ENCODE peak calls at places on chromosomes 12 and 14, in four cellular contexts. K is brain microvascular endothelial cell, E is astrocyte, D is lung. Z is an unnamed sample.

GRCh38 chr14:73786942-73787759 is 64.5 kb upstream of the PTGR2 start:
- DNase-seq in E (no peak), K (no peak), D (peak; percentile 64), Z (peak; percentile 70)

GRCh38 chr14:104399432-104400155 is 180.0 kb upstream of the C14orf180 start:
- DNase-seq in D (peak; percentile 19), E (no peak), K (no peak), Z (no peak)

GRCh38 chr12:111291357-111291756 is 77.5 kb downstream of the PHETA1 start:
- DNase-seq in K (no peak), E (no peak), D (no peak), Z (no peak)

GRCh38 chr12:120132863-120133385 is 16.4 kb upstream of the RAB35 start:
- DNase-seq in E (no peak), D (no peak), K (no peak), Z (peak; percentile 22)

GRCh38 chr12:71439362-71439612 is 311 bp upstream of the LGR5 start:
- DNase-seq in K (no peak), D (no peak), E (no peak), Z (no peak)

GRCh38 chr12:90396556-90396955 is 558.4 kb downstream of the CCER1 start:
- DNase-seq in D (no peak), K (no peak), E (no peak), Z (no peak)

GRCh38 chr12:93390025-93390424 is 12.3 kb downstream of the NUDT4 start:
- DNase-seq in E (no peak), D (no peak), K (no peak), Z (no peak)

GRCh38 chr12:116015525-116015924 is 262.0 kb downstream of the MED13L start:
- DNase-seq in E (peak; percentile 46), D (no peak), K (peak; percentile 25), Z (no peak)

GRCh38 chr14:52314521-52315354 is 626 bp downstream of the PTGER2 start:
- DNase-seq in E (no peak), K (peak; percentile 14), D (no peak), Z (peak; percentile 31)

GRCh38 chr12:91603060-91603459 is 420.4 kb upstream of the DCN start:
- DNase-seq in K (no peak), D (no peak), E (no peak), Z (no peak)

GRCh38 chr12:89610366-89610765 is 84.5 kb upstream of the POC1B start:
- DNase-seq in K (no peak), D (no peak), E (no peak), Z (no peak)

GRCh38 chr14:36521598-36522345 is 1.7 kb upstream of the NKX2-1 start:
- DNase-seq in K (no peak), D (peak; percentile 45), E (no peak), Z (no peak)

GRCh38 chr12:31832740-31833540 is 104.1 kb upstream of the AMN1 start:
- DNase-seq in D (no peak), K (no peak), E (no peak), Z (peak; percentile 36)

GRCh38 chr12:24561882-24562760 is 386.8 kb downstream of the BCAT1 start:
- DNase-seq in E (peak; percentile 66), D (peak; percentile 64), K (peak; percentile 57), Z (peak; percentile 46)

GRCh38 chr12:106227641-106228319 is 20.0 kb downstream of the CKAP4 start:
- DNase-seq in D (peak; percentile 79), K (no peak), E (no peak), Z (no peak)

GRCh38 chr12:27187697-27188096 is 56.4 kb upstream of the STK38L start:
- DNase-seq in D (no peak), E (no peak), K (no peak), Z (no peak)

GRCh38 chr12:52813885-52814709 is at the start of gene KRT4:
- DNase-seq in E (peak; percentile 63), K (no peak), D (no peak), Z (no peak)

GRCh38 chr12:104569348-104570173 is 112.8 kb downstream of the CHST11 start:
- DNase-seq in E (no peak), K (no peak), D (no peak), Z (peak; percentile 37)

GRCh38 chr14:90408713-90409112 is 11.9 kb downstream of the CALM1 start:
- DNase-seq in E (no peak), D (no peak), K (peak; percentile 30), Z (no peak)

GRCh38 chr14:21058903-21059302 is 1.3 kb downstream of the RNASE8 start:
- DNase-seq in E (no peak), K (no peak), D (no peak), Z (no peak)

GRCh38 chr14:21059842-21060589 is 2.4 kb downstream of the RNASE8 start:
- DNase-seq in D (no peak), E (peak; percentile 62), K (no peak), Z (no peak)

GRCh38 chr14:21056520-21057163 is 980 bp upstream of the RNASE8 start:
- DNase-seq in E (no peak), D (no peak), K (no peak), Z (no peak)

GRCh38 chr14:21055473-21056117 is 2.0 kb upstream of the RNASE8 start:
- DNase-seq in D (no peak), E (no peak), K (no peak), Z (no peak)

GRCh38 chr14:21057803-21058675 is at the start of gene RNASE8:
- DNase-seq in D (no peak), E (peak; percentile 54), K (no peak), Z (no peak)
- TF ChIP-seq CTCF in D (no peak), E (no peak), K (peak; percentile 58), Z (no peak)

GRCh38 chr12:4251967-4252366 is 21.6 kb upstream of the CCND2 start:
- DNase-seq in D (no peak), E (no peak), K (no peak), Z (no peak)

GRCh38 chr12:4250691-4251090 is 22.9 kb upstream of the CCND2 start:
- DNase-seq in E (no peak), D (no peak), K (no peak), Z (no peak)

GRCh38 chr12:4256043-4256826 is 17.3 kb upstream of the CCND2 start:
- DNase-seq in K (no peak), E (no peak), D (no peak), Z (no peak)

GRCh38 chr12:4252595-4252994 is 21.0 kb upstream of the CCND2 start:
- DNase-seq in E (no peak), K (no peak), D (no peak), Z (no peak)

GRCh38 chr12:4251228-4251891 is 22.2 kb upstream of the CCND2 start:
- DNase-seq in K (no peak), E (no peak), D (no peak), Z (no peak)
- TF ChIP-seq CTCF in K (no peak), E (no peak), D (no peak), Z (no peak)

GRCh38 chr14:23725980-23726746 is 90.0 kb downstream of the DHRS2 start:
- DNase-seq in E (no peak), D (no peak), K (no peak), Z (no peak)

GRCh38 chr14:23728791-23729190 is 92.6 kb downstream of the DHRS2 start:
- DNase-seq in D (no peak), K (no peak), E (no peak), Z (no peak)

GRCh38 chr14:23725528-23725927 is 89.4 kb downstream of the DHRS2 start:
- DNase-seq in E (no peak), D (no peak), K (no peak), Z (no peak)

GRCh38 chr14:23727566-23728335 is 91.6 kb downstream of the DHRS2 start:
- DNase-seq in E (peak; percentile 8), K (peak; percentile 58), D (no peak), Z (no peak)

GRCh38 chr14:23729720-23730387 is 93.7 kb downstream of the DHRS2 start:
- DNase-seq in K (no peak), E (no peak), D (no peak), Z (no peak)
- TF ChIP-seq CTCF in K (peak; percentile 44), E (no peak), D (no peak), Z (no peak)

GRCh38 chr14:33848009-33848408 is 102.9 kb downstream of the EGLN3 start:
- DNase-seq in E (no peak), K (no peak), D (no peak), Z (no peak)

GRCh38 chr14:33851366-33851765 is 99.5 kb downstream of the EGLN3 start:
- DNase-seq in D (no peak), K (no peak), E (no peak), Z (no peak)

GRCh38 chr14:33850826-33851225 is 100.0 kb downstream of the EGLN3 start:
- DNase-seq in D (no peak), K (no peak), E (no peak), Z (no peak)

GRCh38 chr14:33848706-33849454 is 102.0 kb downstream of the EGLN3 start:
- DNase-seq in E (peak; percentile 30), D (peak; percentile 41), K (peak; percentile 63), Z (no peak)

GRCh38 chr14:33849455-33849801 is 101.4 kb downstream of the EGLN3 start:
- DNase-seq in D (no peak), E (no peak), K (no peak), Z (no peak)
- TF ChIP-seq CTCF in D (no peak), E (no peak), K (no peak), Z (no peak)

Z was measured in activated B cell treated with CpG ODN at 0.5 μM for 24 hours.